ENCODE peak calls at places on chromosomes 16 and 17, in ten cellular contexts. H, U, C, N, T, B, I, Q, F and D are unnamed samples. For H3K4me1, the result is how much of the 10 kb centered on the place peaks cover.

GRCh38 chr17:79809530-79810137 is 12.8 kb upstream of the CBX8 start:
- DNase-seq in H (no peak), U (no peak), C (peak), N (no peak), T (no peak), B (no peak), I (no peak), Q (no peak), F (no peak), D (no peak)

GRCh38 chr17:61583242-61583641 is 7.8 kb downstream of the NACA2 start:
- DNase-seq in H (no peak), U (no peak), C (no peak), N (no peak), T (no peak), B (no peak), I (no peak), Q (no peak), F (no peak), D (no peak)

GRCh38 chr17:29042679-29043538 is at the start of gene PIPOX:
- DNase-seq in H (no peak), U (no peak), C (peak), N (peak), T (no peak), B (no peak), I (no peak), Q (peak), F (no peak), D (no peak)

GRCh38 chr16:19785512-19786130 is 67.5 kb downstream of the IQCK start:
- DNase-seq in H (no peak), U (no peak), C (no peak), N (peak), T (peak), B (no peak), I (no peak), Q (no peak), F (no peak), D (no peak)

GRCh38 chr17:64443086-64443760 is 5.7 kb upstream of the MILR1 start:
- DNase-seq in H (no peak), U (no peak), C (no peak), N (no peak), T (no peak), B (no peak), I (no peak), Q (no peak), F (no peak), D (no peak)

GRCh38 chr16:71499775-71500364 is 10.7 kb upstream of the ZNF19 start:
- DNase-seq in H (peak), U (no peak), C (peak), N (peak), T (peak), B (peak), I (no peak), Q (peak), F (no peak), D (no peak)

GRCh38 chr17:1029196-1029911 is 32.4 kb downstream of the TIMM22 start:
- DNase-seq in H (no peak), U (peak), C (no peak), N (no peak), T (peak), B (no peak), I (peak), Q (no peak), F (no peak), D (peak)

GRCh38 chr16:9596788-9597187 is 505.3 kb downstream of the HAPSTR1 start:
- DNase-seq in H (no peak), U (no peak), C (no peak), N (no peak), T (no peak), B (no peak), I (no peak), Q (no peak), F (no peak), D (no peak)

GRCh38 chr16:53689636-53690035 is 14.0 kb downstream of the RPGRIP1L start:
- DNase-seq in H (no peak), U (no peak), C (no peak), N (no peak), T (no peak), B (no peak), I (no peak), Q (no peak), F (no peak), D (no peak)

GRCh38 chr17:4185656-4186055 is 42.7 kb downstream of the CYB5D2 start:
- DNase-seq in H (no peak), U (no peak), C (no peak), N (no peak), T (no peak), B (no peak), I (no peak), Q (no peak), F (no peak), D (no peak)

GRCh38 chr17:43966276-43966675 is 12.5 kb upstream of the PYY start:
- DNase-seq in H (no peak), U (no peak), C (no peak), N (no peak), T (no peak), B (no peak), I (no peak), Q (no peak), F (no peak), D (no peak)

GRCh38 chr17:6496116-6496481 is 51.8 kb downstream of the PIMREG start:
- DNase-seq in H (no peak), U (peak), C (no peak), N (no peak), T (no peak), B (peak), I (peak), Q (peak), F (peak), D (peak)

GRCh38 chr17:8466466-8466865 is 30.8 kb downstream of the NDEL1 start:
- DNase-seq in H (no peak), U (no peak), C (no peak), N (no peak), T (no peak), B (no peak), I (no peak), Q (no peak), F (no peak), D (no peak)

GRCh38 chr17:9115446-9116265 is 94.3 kb downstream of the NTN1 start:
- DNase-seq in H (no peak), U (peak), C (peak), N (peak), T (peak), B (peak), I (peak), Q (peak), F (no peak), D (peak)

GRCh38 chr16:88383401-88384221 is 852 bp downstream of the ZNF469 start:
- DNase-seq in H (no peak), U (peak), C (peak), N (peak), T (no peak), B (no peak), I (peak), Q (no peak), F (peak), D (peak)

GRCh38 chr16:4561565-4561964 is 5.4 kb downstream of the C16orf96 start:
- DNase-seq in H (no peak), U (no peak), C (no peak), N (no peak), T (no peak), B (no peak), I (no peak), Q (no peak), F (no peak), D (no peak)

GRCh38 chr17:14203392-14203791 is 33.3 kb downstream of the CDRT15 start:
- DNase-seq in H (no peak), U (no peak), C (no peak), N (no peak), T (no peak), B (peak), I (no peak), Q (no peak), F (no peak), D (no peak)

GRCh38 chr16:53672461-53672860 is 31.2 kb downstream of the RPGRIP1L start:
- DNase-seq in H (no peak), U (no peak), C (no peak), N (no peak), T (no peak), B (no peak), I (no peak), Q (no peak), F (no peak), D (no peak)

GRCh38 chr16:71895679-71896385 is 501 bp downstream of the IST1 start:
- DNase-seq in H (no peak), U (peak), C (peak), N (peak), T (peak), B (no peak), I (no peak), Q (no peak), F (peak), D (peak)

GRCh38 chr17:50863221-50863843 is 2.8 kb downstream of the TOB1 start:
- DNase-seq in H (no peak), U (no peak), C (peak), N (peak), T (peak), B (peak), I (no peak), Q (no peak), F (no peak), D (no peak)

GRCh38 chr16:59330030-59330670 is 596.0 kb upstream of the GOT2 start:
- DNase-seq in H (no peak), U (no peak), C (no peak), N (no peak), T (no peak), B (no peak), I (no peak), Q (no peak), F (no peak), D (no peak)

GRCh38 chr16:30558789-30559377 is 709 bp upstream of the ZNF764 start:
- DNase-seq in H (no peak), U (no peak), C (no peak), N (no peak), T (no peak), B (no peak), I (no peak), Q (no peak), F (no peak), D (no peak)

GRCh38 chr16:75225092-75225491 is 6.3 kb downstream of the CTRB1 start:
- DNase-seq in H (no peak), U (no peak), C (peak), N (no peak), T (no peak), B (no peak), I (no peak), Q (no peak), F (no peak), D (peak)

GRCh38 chr16:85514601-85515318 is 98.4 kb upstream of the GSE1 start:
- DNase-seq in H (no peak), U (peak), C (peak), N (peak), T (peak), B (no peak), I (peak), Q (no peak), F (no peak), D (peak)

GRCh38 chr16:9007177-9007794 is 43.6 kb upstream of the USP7 start:
- DNase-seq in H (no peak), U (no peak), C (no peak), N (no peak), T (no peak), B (no peak), I (no peak), Q (no peak), F (no peak), D (no peak)

GRCh38 chr16:28291651-28292626 is at the start of gene SBK1:
- DNase-seq in H (peak), U (peak), C (peak), N (peak), T (peak), B (peak), I (peak), Q (no peak), F (peak), D (peak)

GRCh38 chr17:17440938-17441730 is 35.7 kb upstream of the MED9 start:
- DNase-seq in H (no peak), U (no peak), C (no peak), N (no peak), T (no peak), B (no peak), I (no peak), Q (no peak), F (no peak), D (no peak)
- H3K4me1 ChIP-seq in H (under half), U (under half), C (under half), N (under half), T (under half), B (under half), I (under half), Q (under half), F (under half), D (under half)

DNA sequence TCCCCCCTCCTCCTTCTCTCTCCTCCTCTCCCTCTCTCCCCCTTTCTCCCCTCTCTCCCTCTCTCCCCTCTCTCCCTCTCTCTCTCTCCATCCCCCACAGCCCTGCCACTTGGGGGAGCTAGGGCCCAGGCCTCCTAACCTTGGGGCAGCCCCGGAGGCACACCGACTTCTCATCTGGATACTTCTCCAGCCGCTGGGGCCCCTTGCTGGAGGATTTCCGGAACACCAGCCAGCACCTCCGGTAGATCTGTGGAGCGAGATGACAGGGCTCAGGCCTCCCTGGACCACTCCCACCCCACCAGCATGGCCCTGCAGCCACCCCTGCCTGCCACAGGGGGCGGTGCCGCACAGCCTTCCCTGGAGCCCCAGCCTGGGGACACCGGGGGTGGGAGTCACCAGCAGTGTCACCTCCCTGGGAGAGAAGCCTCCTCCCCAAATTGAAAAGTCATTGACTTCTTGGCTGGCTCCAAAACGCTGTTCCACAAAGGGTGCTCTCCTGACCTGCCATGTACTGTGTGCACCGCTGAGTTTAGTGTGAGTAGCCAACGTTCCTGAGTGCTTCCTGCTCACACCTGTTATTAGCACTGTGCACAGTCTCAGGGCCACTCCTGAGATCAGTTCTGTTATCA is 10.5 kb downstream of the DOK4 start:
- DNase-seq in H (peak), U (no peak), C (no peak), N (no peak), T (no peak), B (peak), I (no peak), Q (peak), F (peak), D (peak)
- H3K4me1 ChIP-seq in H (under half), U (under half), C (half or more), N (under half), T (under half), B (under half), I (under half), Q (under half), F (half or more), D (under half)

DNA sequence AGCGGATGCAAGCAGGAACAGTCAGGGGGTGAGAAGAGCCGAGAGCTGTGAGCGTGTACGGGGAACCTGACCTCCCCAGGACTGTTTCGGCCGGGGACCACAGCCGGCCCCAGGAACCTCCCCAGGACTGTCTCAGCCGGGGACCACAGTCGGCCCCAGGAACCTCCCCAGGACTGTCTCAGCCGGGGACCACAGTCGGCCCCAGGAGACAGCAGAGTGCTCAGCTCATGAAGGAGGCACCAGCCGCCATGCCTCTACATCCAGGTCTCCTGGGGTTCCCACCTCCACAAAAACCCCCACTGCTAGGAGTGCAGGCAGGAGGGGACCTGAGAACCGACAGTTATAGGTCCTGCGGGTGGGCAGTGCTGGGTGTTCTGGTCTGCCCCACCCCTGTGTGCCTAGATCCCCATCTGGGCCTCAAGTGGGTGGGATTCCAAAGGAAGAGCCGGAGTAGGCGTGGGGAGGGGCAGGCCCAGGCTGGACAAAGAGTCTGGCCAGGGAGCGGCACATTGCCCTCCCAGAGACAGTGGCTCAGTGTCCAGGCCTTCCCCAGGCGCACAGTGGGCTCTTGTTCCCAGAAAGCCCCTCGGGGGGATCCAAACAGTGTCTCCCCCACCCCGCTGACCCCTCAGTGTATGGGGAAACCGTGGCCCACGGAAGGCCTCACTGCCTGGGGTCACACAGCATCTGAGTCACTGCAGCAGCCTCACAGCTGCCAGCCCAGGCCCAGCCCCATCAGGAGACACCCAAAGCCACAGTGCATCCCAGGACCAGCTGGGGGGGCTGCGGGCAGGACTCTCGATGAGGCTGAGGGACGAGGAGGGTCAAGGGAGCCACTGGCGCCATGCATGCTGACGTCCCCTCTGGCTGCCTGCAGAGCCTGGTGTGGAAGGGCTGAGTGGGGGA is 4.3 kb downstream of the RHBDF1 start:
- DNase-seq in H (no peak), U (peak), C (no peak), N (no peak), T (peak), B (no peak), I (no peak), Q (no peak), F (peak), D (peak)
- H3K4me1 ChIP-seq in H (under half), U (under half), C (under half), N (under half), T (half or more), B (under half), I (half or more), Q (under half), F (under half), D (half or more)

GRCh38 chr16:12403746-12404658 is 399.7 kb downstream of the CPPED1 start:
- DNase-seq in H (no peak), U (no peak), C (no peak), N (no peak), T (no peak), B (no peak), I (no peak), Q (no peak), F (no peak), D (no peak)
- H3K4me1 ChIP-seq in H (under half), U (under half), C (under half), N (under half), T (under half), B (under half), I (under half), Q (under half), F (under half), D (under half)

DNA sequence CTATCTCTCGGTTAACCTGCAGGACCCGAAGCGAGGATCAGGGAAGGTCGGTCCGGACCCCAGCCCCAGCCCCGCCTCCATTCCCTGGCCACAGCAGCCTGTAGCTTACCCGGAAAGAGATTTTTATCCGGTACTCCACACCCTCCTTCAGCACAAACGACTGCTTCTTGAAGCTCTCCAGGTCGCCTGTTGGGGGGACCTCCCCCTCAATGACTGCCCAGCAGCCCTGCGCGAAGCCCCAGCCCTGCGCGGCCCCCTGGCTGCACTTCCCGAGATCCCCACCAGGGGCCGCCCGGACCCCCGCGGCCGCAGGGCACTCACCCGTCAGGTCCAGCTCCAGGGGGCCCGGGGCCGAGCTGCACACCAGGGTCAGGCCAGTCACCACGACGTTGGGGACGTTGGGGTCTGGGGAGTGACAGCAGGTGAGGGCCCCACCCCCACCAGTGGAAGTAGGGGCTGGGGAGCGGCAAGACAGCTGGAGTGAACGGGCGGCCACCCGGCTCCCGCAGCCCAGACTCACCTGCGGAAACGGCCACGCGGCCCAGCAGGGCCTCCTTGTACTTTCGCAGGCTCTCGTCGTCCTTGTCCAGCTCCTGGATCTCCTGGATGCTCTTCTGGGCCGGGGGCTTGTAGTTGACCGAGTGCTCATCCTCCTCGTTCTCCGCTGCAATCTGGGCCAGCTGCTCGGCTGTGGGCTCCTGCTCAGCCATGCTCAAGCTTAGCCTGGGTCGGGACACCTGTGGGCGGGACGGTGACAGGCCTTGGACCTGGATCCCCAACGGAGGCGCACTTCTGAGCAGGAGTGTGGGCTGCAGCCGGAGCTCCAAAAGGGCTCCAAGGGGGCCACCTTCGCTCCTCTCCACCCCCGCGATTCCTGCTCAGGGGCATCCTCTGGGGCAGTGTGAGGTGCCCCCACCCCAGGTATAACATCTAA is 1.6 kb downstream of the ARHGDIA start:
- DNase-seq in H (peak), U (peak), C (peak), N (peak), T (no peak), B (peak), I (no peak), Q (no peak), F (peak), D (no peak)
- H3K4me1 ChIP-seq in H (under half), U (under half), C (half or more), N (half or more), T (half or more), B (under half), I (under half), Q (under half), F (half or more), D (under half)

DNA sequence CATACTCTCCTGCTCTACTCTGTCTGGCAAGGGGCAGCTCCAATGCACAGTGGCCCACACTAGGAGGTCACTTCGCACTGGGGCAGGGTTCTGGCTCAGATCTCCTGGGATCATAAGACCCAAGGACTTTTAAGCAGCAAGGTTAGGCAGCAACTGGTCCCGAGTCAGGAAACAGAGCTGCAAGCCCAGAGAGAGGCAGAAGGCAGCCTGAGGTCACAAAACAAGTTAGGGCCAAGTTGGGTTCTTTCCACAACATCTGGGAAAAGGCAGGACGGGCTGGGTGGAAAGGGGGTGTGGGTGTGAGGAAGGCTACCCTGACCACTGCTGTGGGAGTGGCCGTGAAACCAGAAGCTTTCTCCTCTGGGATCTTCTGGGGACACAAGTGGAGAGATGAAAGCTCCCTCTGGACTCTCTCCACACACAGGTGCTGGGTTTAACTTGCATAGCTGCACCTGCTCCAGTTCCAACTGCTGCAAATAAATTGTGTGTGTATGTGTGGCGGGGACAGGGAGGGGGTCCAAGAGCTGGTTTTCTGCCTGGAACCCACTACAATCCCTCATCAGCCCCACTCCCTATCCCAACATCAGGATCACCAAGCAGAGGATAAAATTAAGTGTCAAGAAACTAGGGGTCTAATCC is 8.0 kb upstream of the TSPOAP1 start:
- DNase-seq in H (no peak), U (no peak), C (no peak), N (no peak), T (no peak), B (no peak), I (no peak), Q (no peak), F (peak), D (no peak)
- H3K4me1 ChIP-seq in H (half or more), U (under half), C (under half), N (under half), T (under half), B (half or more), I (under half), Q (under half), F (half or more), D (under half)